ENCODE peak calls at places on chromosomes 13 and 19, in eight cellular contexts. F is K562, G is uterus, C is fibroblast of lung, P is pancreas, V is hepatocyte, T is heart left ventricle, I is lower lobe of right lung. X is an unnamed sample.

GRCh38 chr13:27920677-27921420 is 1.0 kb downstream of the PDX1 start:
- DNase-seq in F (no peak), G (no peak), C (peak; percentile 18), P (peak; percentile 34), V (no peak), T (no peak), I (no peak), X (no peak)

GRCh38 chr13:50519866-50520265 is 323.6 kb downstream of the DLEU7 start:
- DNase-seq in F (no peak), G (no peak), C (no peak), P (no peak), V (no peak), T (no peak), I (no peak), X (no peak)

GRCh38 chr19:54191671-54192453 is 754 bp downstream of the TSEN34 start:
- DNase-seq in F (no peak), G (no peak), C (no peak), P (peak; percentile 71), V (no peak), T (no peak), I (no peak), X (no peak)

GRCh38 chr13:54185785-54186184 is 1157.2 kb downstream of the OLFM4 start:
- DNase-seq in F (no peak), G (no peak), C (no peak), P (no peak), V (peak; percentile 11), T (no peak), I (no peak), X (peak; percentile 3)

GRCh38 chr13:49400755-49401659 is 42.9 kb downstream of the CAB39L start:
- DNase-seq in F (peak; percentile 19), G (peak; percentile 21), C (peak; percentile 73), P (peak; percentile 30), V (peak; percentile 71), T (no peak), I (no peak), X (no peak)

GRCh38 chr13:113759525-113760137 is 605 bp downstream of the TMEM255B start:
- DNase-seq in F (no peak), G (peak; percentile 22), C (peak; percentile 26), P (no peak), V (no peak), T (peak; percentile 76), I (no peak), X (peak; percentile 9)

GRCh38 chr19:28705008-28705407 is 507.9 kb downstream of the UQCRFS1 start:
- DNase-seq in F (peak; percentile 19), G (no peak), C (peak; percentile 75), P (peak; percentile 15), V (peak; percentile 66), T (no peak), I (no peak), X (peak; percentile 26)

GRCh38 chr13:50526771-50527567 is 316.5 kb downstream of the DLEU7 start:
- DNase-seq in F (no peak), G (no peak), C (no peak), P (no peak), V (no peak), T (no peak), I (no peak), X (no peak)

GRCh38 chr13:27200413-27201066 is 28.9 kb upstream of the USP12 start:
- DNase-seq in F (no peak), G (no peak), C (no peak), P (no peak), V (no peak), T (no peak), I (no peak), X (no peak)

GRCh38 chr19:2259331-2259730 is 3.1 kb upstream of the JSRP1 start:
- DNase-seq in F (no peak), G (no peak), C (no peak), P (no peak), V (no peak), T (peak; percentile 16), I (no peak), X (no peak)

GRCh38 chr13:113273856-113274590 is 23.0 kb upstream of the LAMP1 start:
- DNase-seq in F (peak; percentile 24), G (no peak), C (peak; percentile 48), P (no peak), V (peak; percentile 76), T (no peak), I (peak; percentile 71), X (no peak)

GRCh38 chr19:35368378-35368777 is 2.5 kb upstream of the GPR42 start:
- DNase-seq in F (no peak), G (no peak), C (no peak), P (no peak), V (no peak), T (no peak), I (no peak), X (no peak)

GRCh38 chr19:18474366-18474887 is 36.5 kb upstream of the ISYNA1 start:
- DNase-seq in F (no peak), G (peak; percentile 14), C (no peak), P (no peak), V (no peak), T (peak; percentile 60), I (no peak), X (no peak)

GRCh38 chr19:18475004-18475453 is 37.1 kb upstream of the ISYNA1 start:
- DNase-seq in F (no peak), G (no peak), C (no peak), P (no peak), V (no peak), T (peak; percentile 35), I (no peak), X (no peak)

GRCh38 chr19:18470787-18471186 is 32.9 kb upstream of the ISYNA1 start:
- DNase-seq in F (peak; percentile 32), G (no peak), C (no peak), P (no peak), V (no peak), T (no peak), I (no peak), X (no peak)

GRCh38 chr19:18473706-18474087 is 35.8 kb upstream of the ISYNA1 start:
- DNase-seq in F (no peak), G (peak; percentile 17), C (no peak), P (no peak), V (no peak), T (no peak), I (no peak), X (no peak)

DNA sequence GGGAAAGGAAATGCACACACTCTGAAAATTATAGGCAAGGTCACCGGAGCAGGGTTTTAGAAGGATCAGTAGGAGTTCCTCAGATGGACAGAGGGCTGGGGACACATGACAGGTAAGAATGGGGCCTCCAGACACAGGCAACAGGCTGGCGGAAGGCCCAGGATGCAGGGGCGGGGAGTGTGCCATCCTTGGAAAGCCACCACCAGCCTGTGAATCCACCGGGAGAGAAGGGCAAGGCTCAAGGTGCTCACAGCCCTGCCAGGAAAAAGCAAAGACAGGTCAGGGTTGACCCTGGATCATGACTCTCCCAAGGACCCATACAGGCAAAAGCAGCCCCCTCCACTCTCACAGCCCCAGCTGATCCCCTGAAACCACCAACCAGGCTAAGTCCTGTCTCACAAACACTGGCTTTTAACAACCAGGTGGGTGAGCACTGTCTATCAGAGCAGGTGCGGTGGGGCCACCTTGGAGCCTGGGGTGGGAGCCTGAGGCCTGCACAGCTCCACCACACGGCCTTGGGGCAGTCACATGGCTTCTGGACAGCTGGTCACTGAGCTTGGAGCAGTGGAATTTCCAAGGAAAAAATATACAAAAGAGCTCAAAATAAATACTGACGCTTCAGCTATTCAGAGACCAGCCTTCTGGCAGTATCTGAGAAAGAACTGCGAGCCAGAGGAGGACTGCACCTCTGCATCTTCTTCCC is 35.2 kb upstream of the ISYNA1 start:
- DNase-seq in F (no peak), G (no peak), C (no peak), P (no peak), V (no peak), T (no peak), I (no peak), X (no peak)
- H3K4me1 ChIP-seq in F (peaks cover 54% of the 10 kb centered on the region), G (no peaks in the 10 kb centered on the region), C (peaks cover 2% of the 10 kb centered on the region), P (peaks cover 4% of the 10 kb centered on the region), V (peaks cover 16% of the 10 kb centered on the region), T (peaks cover 47% of the 10 kb centered on the region), I (peaks cover 69% of the 10 kb centered on the region), X (peaks cover 20% of the 10 kb centered on the region)

DNA sequence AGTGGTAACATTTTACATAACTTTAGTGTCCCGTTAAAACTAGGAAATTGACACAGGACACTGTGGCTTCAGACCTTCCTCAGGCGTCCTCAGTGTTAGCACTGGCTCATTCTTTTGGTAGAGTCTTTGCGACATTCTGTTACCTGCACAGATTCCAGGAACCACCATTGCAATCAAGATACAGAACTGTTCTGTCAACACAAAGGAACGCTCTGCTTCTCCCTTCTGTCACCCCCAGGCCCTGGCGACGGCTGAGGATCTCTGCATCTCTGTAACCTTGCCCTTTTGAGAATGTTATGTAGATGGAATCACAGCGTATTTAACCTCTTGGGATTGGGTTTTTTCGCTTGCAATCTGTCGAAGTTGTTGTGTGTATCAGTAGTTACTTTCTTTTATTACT is 22.6 kb downstream of the KDM4B start:
- DNase-seq in F (no peak), G (no peak), C (no peak), P (no peak), V (no peak), T (no peak), I (no peak), X (no peak)
- H3K4me1 ChIP-seq in F (peaks cover 32% of the 10 kb centered on the region), G (no peaks in the 10 kb centered on the region), C (peaks cover 16% of the 10 kb centered on the region), P (no peaks in the 10 kb centered on the region), V (peaks cover 15% of the 10 kb centered on the region), T (peaks cover 32% of the 10 kb centered on the region), I (peaks cover 21% of the 10 kb centered on the region), X (peaks cover 7% of the 10 kb centered on the region)

DNA sequence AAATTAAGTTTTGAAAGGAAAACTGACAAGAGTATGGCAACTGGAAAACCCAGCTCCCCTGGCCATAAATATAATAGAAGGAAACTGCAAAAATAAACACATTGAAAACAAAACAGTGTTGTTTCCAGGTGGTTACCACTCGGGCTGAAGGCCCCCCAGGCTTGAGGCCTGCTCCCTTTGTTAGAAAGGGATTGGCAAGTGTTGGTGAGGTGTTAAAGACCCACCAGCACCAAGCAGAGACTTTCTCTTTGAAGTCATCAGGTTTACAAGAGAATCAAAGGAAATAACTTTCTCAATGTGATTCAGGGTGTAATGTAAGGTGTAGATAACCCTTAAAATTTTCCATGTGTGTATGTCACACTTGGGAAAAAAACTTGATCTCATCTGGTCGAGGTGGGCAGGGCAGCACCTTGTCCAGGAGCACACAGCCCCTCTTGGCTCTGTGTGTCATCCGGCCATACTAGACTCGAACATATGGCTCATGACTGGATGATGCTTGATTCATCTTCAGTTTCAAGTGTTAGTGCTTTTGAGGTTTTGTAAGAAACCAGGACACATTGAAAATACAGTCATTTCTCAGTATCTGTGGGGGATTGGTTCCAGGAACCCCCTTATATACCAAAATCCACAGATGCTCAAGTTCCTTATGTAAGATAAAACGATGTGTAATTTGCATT is 7.8 kb downstream of the ACTN4 start:
- DNase-seq in F (no peak), G (no peak), C (no peak), P (no peak), V (no peak), T (no peak), I (no peak), X (no peak)
- H3K4me1 ChIP-seq in F (peaks cover 24% of the 10 kb centered on the region), G (peaks cover 16% of the 10 kb centered on the region), C (peaks cover 58% of the 10 kb centered on the region), P (peaks cover 83% of the 10 kb centered on the region), V (peaks cover 80% of the 10 kb centered on the region), T (peaks cover 100% of the 10 kb centered on the region), I (peaks cover 100% of the 10 kb centered on the region), X (peaks cover 77% of the 10 kb centered on the region)

DNA sequence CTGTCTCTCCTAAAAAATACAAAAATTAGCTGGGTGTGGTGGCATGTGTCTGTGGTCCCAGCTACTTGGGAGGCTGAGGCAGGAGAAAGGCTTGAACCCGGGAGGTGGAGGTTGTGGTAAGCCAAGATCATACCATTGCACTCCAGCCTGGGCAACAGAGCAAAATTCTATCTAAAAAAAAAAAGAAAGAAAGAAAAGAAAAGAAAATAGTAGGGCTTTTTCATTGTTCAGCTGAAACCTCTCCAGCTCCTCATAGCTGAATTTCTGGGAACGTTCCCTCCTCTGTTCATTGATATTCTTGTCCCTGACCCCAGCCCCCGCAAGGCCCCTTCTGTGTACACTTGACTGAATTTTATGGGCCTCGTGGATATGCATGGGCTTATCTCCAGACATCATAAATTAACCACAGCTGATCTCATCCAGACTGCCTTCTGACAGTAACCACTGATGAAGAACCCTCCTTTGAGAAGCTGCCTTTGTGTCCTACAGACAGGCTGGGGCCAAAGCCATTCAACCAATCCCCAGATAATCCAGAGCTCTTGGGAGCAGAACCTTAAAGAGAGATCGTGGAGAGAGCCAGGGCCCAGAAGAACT is at the start of gene ELSPBP1:
- DNase-seq in F (no peak), G (no peak), C (no peak), P (no peak), V (peak; percentile 33), T (no peak), I (no peak), X (no peak)
- H3K4me1 ChIP-seq in F (no peaks in the 10 kb centered on the region), G (no peaks in the 10 kb centered on the region), C (no peaks in the 10 kb centered on the region), P (no peaks in the 10 kb centered on the region), V (peaks cover 3% of the 10 kb centered on the region), T (no peaks in the 10 kb centered on the region), I (no peaks in the 10 kb centered on the region), X (no peaks in the 10 kb centered on the region)